ENCODE peak calls at places on chromosomes 1 and 21, in seven cellular contexts. One of them, this sample, is unnamed. For H3K27me3, the result is how much of the 10 kb centered on the place peaks cover.

GRCh38 chr1:224182866-224183590 is at the start of gene DEGS1:
- DNase-seq in brain microvascular endothelial cell: peak
- DNase-seq in neuronal stem cell: peak
- DNase-seq in uterus: peak
- DNase-seq in CD4-positive, alpha-beta memory T cell: peak
- DNase-seq in suprapubic skin: peak
- DNase-seq in left lung: peak
- DNase-seq in this sample: peak

GRCh38 chr1:156945881-156946661 is 25.6 kb downstream of the LRRC71 start:
- DNase-seq in uterus: no peak
- DNase-seq in left lung: no peak
- DNase-seq in CD4-positive, alpha-beta memory T cell: no peak
- DNase-seq in suprapubic skin: no peak
- DNase-seq in brain microvascular endothelial cell: no peak
- DNase-seq in neuronal stem cell: no peak
- DNase-seq in this sample: peak

GRCh38 chr1:31689821-31690220 is 14.0 kb downstream of the COL16A1 start:
- DNase-seq in brain microvascular endothelial cell: peak
- DNase-seq in neuronal stem cell: no peak
- DNase-seq in uterus: no peak
- DNase-seq in CD4-positive, alpha-beta memory T cell: no peak
- DNase-seq in left lung: no peak
- DNase-seq in suprapubic skin: no peak
- DNase-seq in this sample: no peak

GRCh38 chr21:19731251-19731650 is 1267.0 kb upstream of the NCAM2 start:
- DNase-seq in CD4-positive, alpha-beta memory T cell: no peak
- DNase-seq in left lung: no peak
- DNase-seq in uterus: no peak
- DNase-seq in suprapubic skin: no peak
- DNase-seq in brain microvascular endothelial cell: no peak
- DNase-seq in neuronal stem cell: no peak
- DNase-seq in this sample: peak

GRCh38 chr1:69613414-69613813 is 45.7 kb downstream of the LRRC7 start:
- DNase-seq in suprapubic skin: no peak
- DNase-seq in uterus: no peak
- DNase-seq in brain microvascular endothelial cell: no peak
- DNase-seq in left lung: no peak
- DNase-seq in neuronal stem cell: no peak
- DNase-seq in CD4-positive, alpha-beta memory T cell: no peak
- DNase-seq in this sample: no peak

GRCh38 chr21:43602277-43603229 is 56.7 kb downstream of the HSF2BP start:
- DNase-seq in suprapubic skin: no peak
- DNase-seq in neuronal stem cell: no peak
- DNase-seq in CD4-positive, alpha-beta memory T cell: no peak
- DNase-seq in left lung: no peak
- DNase-seq in brain microvascular endothelial cell: no peak
- DNase-seq in uterus: no peak
- DNase-seq in this sample: no peak

GRCh38 chr1:5978452-5978851 is 13.8 kb downstream of the NPHP4 start:
- DNase-seq in CD4-positive, alpha-beta memory T cell: no peak
- DNase-seq in suprapubic skin: no peak
- DNase-seq in left lung: no peak
- DNase-seq in neuronal stem cell: no peak
- DNase-seq in uterus: no peak
- DNase-seq in brain microvascular endothelial cell: no peak
- DNase-seq in this sample: no peak

GRCh38 chr1:167003711-167004110 is 14.6 kb downstream of the MAEL start:
- DNase-seq in suprapubic skin: no peak
- DNase-seq in neuronal stem cell: no peak
- DNase-seq in uterus: no peak
- DNase-seq in left lung: no peak
- DNase-seq in CD4-positive, alpha-beta memory T cell: no peak
- DNase-seq in brain microvascular endothelial cell: no peak
- DNase-seq in this sample: no peak

GRCh38 chr1:63461661-63462230 is 61.3 kb downstream of the ITGB3BP start:
- DNase-seq in suprapubic skin: no peak
- DNase-seq in left lung: no peak
- DNase-seq in brain microvascular endothelial cell: no peak
- DNase-seq in uterus: no peak
- DNase-seq in neuronal stem cell: no peak
- DNase-seq in CD4-positive, alpha-beta memory T cell: no peak
- DNase-seq in this sample: no peak

GRCh38 chr1:67524143-67525052 is 94.2 kb upstream of the SERBP1 start:
- DNase-seq in CD4-positive, alpha-beta memory T cell: no peak
- DNase-seq in uterus: no peak
- DNase-seq in neuronal stem cell: no peak
- DNase-seq in brain microvascular endothelial cell: no peak
- DNase-seq in suprapubic skin: no peak
- DNase-seq in left lung: no peak
- DNase-seq in this sample: no peak

GRCh38 chr1:15742339-15742801 is at the start of gene TMEM82:
- DNase-seq in uterus: no peak
- DNase-seq in brain microvascular endothelial cell: no peak
- DNase-seq in suprapubic skin: no peak
- DNase-seq in left lung: no peak
- DNase-seq in CD4-positive, alpha-beta memory T cell: no peak
- DNase-seq in neuronal stem cell: no peak
- DNase-seq in this sample: peak

GRCh38 chr1:200869376-200869752 is 3.4 kb upstream of the GPR25 start:
- DNase-seq in left lung: no peak
- DNase-seq in uterus: no peak
- DNase-seq in neuronal stem cell: no peak
- DNase-seq in suprapubic skin: no peak
- DNase-seq in brain microvascular endothelial cell: no peak
- DNase-seq in CD4-positive, alpha-beta memory T cell: no peak
- DNase-seq in this sample: no peak

GRCh38 chr1:165854101-165854845 is 26.9 kb downstream of the UCK2 start:
- DNase-seq in brain microvascular endothelial cell: peak
- DNase-seq in suprapubic skin: no peak
- DNase-seq in CD4-positive, alpha-beta memory T cell: no peak
- DNase-seq in neuronal stem cell: no peak
- DNase-seq in uterus: no peak
- DNase-seq in left lung: no peak
- DNase-seq in this sample: no peak

GRCh38 chr1:199685369-199685768 is 342.1 kb upstream of the NR5A2 start:
- DNase-seq in brain microvascular endothelial cell: peak
- DNase-seq in left lung: no peak
- DNase-seq in neuronal stem cell: no peak
- DNase-seq in suprapubic skin: no peak
- DNase-seq in CD4-positive, alpha-beta memory T cell: no peak
- DNase-seq in uterus: no peak
- DNase-seq in this sample: peak

GRCh38 chr1:179087665-179088064 is 5.8 kb downstream of the TOR3A start:
- DNase-seq in neuronal stem cell: no peak
- DNase-seq in brain microvascular endothelial cell: no peak
- DNase-seq in left lung: no peak
- DNase-seq in uterus: no peak
- DNase-seq in CD4-positive, alpha-beta memory T cell: no peak
- DNase-seq in suprapubic skin: no peak
- DNase-seq in this sample: peak

GRCh38 chr1:5706239-5706638 is 286.0 kb downstream of the NPHP4 start:
- DNase-seq in neuronal stem cell: no peak
- DNase-seq in suprapubic skin: no peak
- DNase-seq in uterus: no peak
- DNase-seq in CD4-positive, alpha-beta memory T cell: no peak
- DNase-seq in left lung: peak
- DNase-seq in brain microvascular endothelial cell: no peak
- DNase-seq in this sample: no peak

GRCh38 chr1:117710710-117711109 is 104.9 kb downstream of the TENT5C start:
- DNase-seq in neuronal stem cell: no peak
- DNase-seq in brain microvascular endothelial cell: no peak
- DNase-seq in left lung: no peak
- DNase-seq in CD4-positive, alpha-beta memory T cell: no peak
- DNase-seq in suprapubic skin: no peak
- DNase-seq in uterus: no peak
- DNase-seq in this sample: no peak

DNA sequence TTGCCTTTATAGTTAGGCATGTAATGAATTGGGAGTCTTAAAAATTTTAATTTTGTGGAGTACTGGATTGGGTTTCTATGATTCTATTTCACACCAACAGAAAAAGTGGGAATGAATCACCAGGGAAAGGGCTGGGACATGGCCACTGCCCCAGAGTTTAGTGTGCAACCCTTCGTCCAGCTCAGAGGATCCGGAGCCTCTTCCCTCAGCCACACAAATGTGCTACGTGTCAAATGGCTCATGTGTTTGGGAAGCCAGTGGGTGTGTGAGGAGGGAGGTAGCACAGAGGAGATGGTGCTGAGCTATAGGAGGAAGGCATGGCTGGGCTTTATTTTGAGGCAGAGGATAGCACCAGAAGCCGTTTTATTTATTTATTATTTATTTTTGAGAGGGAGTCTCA is 247.3 kb downstream of the SIPA1L2 start:
- DNase-seq in suprapubic skin: no peak
- DNase-seq in CD4-positive, alpha-beta memory T cell: no peak
- DNase-seq in neuronal stem cell: no peak
- DNase-seq in brain microvascular endothelial cell: no peak
- DNase-seq in left lung: no peak
- DNase-seq in uterus: no peak
- DNase-seq in this sample: no peak
- H3K27me3 ChIP-seq in suprapubic skin: under half
- H3K27me3 ChIP-seq in CD4-positive, alpha-beta memory T cell: under half
- H3K27me3 ChIP-seq in neuronal stem cell: under half
- H3K27me3 ChIP-seq in brain microvascular endothelial cell: under half
- H3K27me3 ChIP-seq in left lung: under half
- H3K27me3 ChIP-seq in uterus: under half
- H3K27me3 ChIP-seq in this sample: under half

GRCh38 chr1:53584446-53585102 is 125.4 kb downstream of the DMRTB1 start:
- DNase-seq in brain microvascular endothelial cell: no peak
- DNase-seq in neuronal stem cell: no peak
- DNase-seq in left lung: no peak
- DNase-seq in CD4-positive, alpha-beta memory T cell: no peak
- DNase-seq in suprapubic skin: peak
- DNase-seq in uterus: peak
- DNase-seq in this sample: no peak

GRCh38 chr1:53582211-53583020 is 123.2 kb downstream of the DMRTB1 start:
- DNase-seq in suprapubic skin: peak
- DNase-seq in CD4-positive, alpha-beta memory T cell: peak
- DNase-seq in left lung: no peak
- DNase-seq in uterus: peak
- DNase-seq in brain microvascular endothelial cell: no peak
- DNase-seq in neuronal stem cell: no peak
- DNase-seq in this sample: peak

GRCh38 chr1:53585116-53585515 is 125.9 kb downstream of the DMRTB1 start:
- DNase-seq in CD4-positive, alpha-beta memory T cell: peak
- DNase-seq in brain microvascular endothelial cell: peak
- DNase-seq in neuronal stem cell: no peak
- DNase-seq in uterus: peak
- DNase-seq in suprapubic skin: peak
- DNase-seq in left lung: no peak
- DNase-seq in this sample: peak

GRCh38 chr1:53583021-53583902 is 124.1 kb downstream of the DMRTB1 start:
- DNase-seq in suprapubic skin: peak
- DNase-seq in left lung: no peak
- DNase-seq in neuronal stem cell: no peak
- DNase-seq in brain microvascular endothelial cell: no peak
- DNase-seq in CD4-positive, alpha-beta memory T cell: no peak
- DNase-seq in uterus: peak
- DNase-seq in this sample: no peak

DNA sequence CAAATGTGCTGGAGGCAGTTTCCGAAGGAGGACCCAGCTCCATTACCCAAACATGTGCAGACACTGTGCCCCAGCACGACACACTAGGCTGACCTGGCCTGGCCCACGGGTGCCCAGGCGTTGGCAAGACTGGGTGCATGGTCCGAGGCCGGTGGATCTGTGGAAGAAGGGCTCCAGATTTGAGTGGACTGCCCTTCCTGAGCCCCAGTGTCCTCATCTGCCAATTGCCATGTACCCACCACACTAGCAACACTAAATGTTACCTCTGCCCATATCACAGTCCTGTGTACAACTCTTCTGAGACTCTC is 124.7 kb downstream of the DMRTB1 start:
- DNase-seq in brain microvascular endothelial cell: no peak
- DNase-seq in neuronal stem cell: no peak
- DNase-seq in uterus: no peak
- DNase-seq in CD4-positive, alpha-beta memory T cell: no peak
- DNase-seq in suprapubic skin: peak
- DNase-seq in left lung: no peak
- DNase-seq in this sample: no peak
- H3K27me3 ChIP-seq in brain microvascular endothelial cell: under half
- H3K27me3 ChIP-seq in neuronal stem cell: under half
- H3K27me3 ChIP-seq in uterus: under half
- H3K27me3 ChIP-seq in CD4-positive, alpha-beta memory T cell: under half
- H3K27me3 ChIP-seq in suprapubic skin: under half
- H3K27me3 ChIP-seq in left lung: under half
- H3K27me3 ChIP-seq in this sample: under half

DNA sequence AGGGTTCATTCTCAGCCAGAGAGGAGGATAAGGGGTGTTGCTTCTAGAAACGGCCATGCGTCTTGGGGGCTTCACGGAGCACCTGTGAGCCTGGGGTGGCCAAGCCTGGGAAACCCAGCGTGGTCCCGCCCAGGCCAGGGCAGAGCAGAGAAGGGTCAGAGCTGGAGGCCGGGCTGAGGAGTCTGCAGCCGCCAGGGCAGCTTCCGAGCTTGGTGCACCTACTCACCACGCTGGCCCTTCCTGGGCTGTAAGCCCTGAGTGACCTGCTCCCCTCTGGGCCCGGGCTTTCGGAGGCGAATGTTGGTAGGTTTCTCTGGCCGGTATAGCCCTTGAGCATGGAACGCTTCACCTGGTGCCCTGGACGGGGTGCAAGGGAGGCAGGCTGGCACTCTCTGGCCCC is 169.8 kb upstream of the ARHGEF16 start:
- DNase-seq in suprapubic skin: no peak
- DNase-seq in CD4-positive, alpha-beta memory T cell: no peak
- DNase-seq in uterus: no peak
- DNase-seq in neuronal stem cell: no peak
- DNase-seq in brain microvascular endothelial cell: no peak
- DNase-seq in left lung: no peak
- DNase-seq in this sample: peak
- H3K27me3 ChIP-seq in suprapubic skin: half or more
- H3K27me3 ChIP-seq in CD4-positive, alpha-beta memory T cell: under half
- H3K27me3 ChIP-seq in uterus: under half
- H3K27me3 ChIP-seq in neuronal stem cell: half or more
- H3K27me3 ChIP-seq in brain microvascular endothelial cell: under half
- H3K27me3 ChIP-seq in left lung: under half
- H3K27me3 ChIP-seq in this sample: under half

DNA sequence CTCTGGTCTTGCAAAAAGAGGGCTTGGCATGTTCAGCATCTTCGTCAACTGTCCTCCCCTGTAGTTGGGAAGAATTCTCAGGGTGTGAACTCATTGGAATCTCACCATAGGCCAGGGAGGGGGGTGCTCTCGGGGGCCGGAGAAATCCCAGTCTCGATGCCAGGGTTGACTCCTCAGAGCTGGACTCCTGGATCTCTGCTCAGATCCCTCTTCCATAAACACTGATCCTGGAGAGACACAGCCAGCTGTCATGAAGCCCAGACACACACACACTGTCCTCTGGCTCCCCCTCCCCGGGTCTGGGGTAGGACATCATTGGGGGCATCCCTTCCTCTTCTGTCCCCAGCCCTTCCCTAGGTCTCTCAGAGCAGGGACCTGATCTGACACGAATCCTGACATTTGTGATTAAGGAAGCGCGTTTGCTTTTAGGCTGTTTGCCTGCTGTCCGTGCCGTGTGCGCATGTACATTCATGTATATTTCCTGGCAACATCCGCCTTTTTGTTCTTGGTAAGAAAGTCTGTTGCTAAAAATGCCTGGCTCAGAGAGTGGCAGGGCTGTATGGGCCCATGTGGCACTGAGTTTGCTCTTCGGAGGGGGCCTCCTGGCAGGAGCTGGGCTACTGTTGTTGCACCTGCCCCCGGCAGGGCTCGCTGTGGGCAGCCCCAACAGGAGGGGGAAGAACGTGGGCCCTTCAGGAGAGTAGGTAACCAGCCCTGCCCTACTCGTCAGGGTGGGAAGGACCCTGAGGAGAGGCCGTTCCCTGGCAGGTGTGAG is 45.4 kb upstream of the SELENON start:
- DNase-seq in brain microvascular endothelial cell: no peak
- DNase-seq in neuronal stem cell: no peak
- DNase-seq in left lung: no peak
- DNase-seq in uterus: no peak
- DNase-seq in CD4-positive, alpha-beta memory T cell: no peak
- DNase-seq in suprapubic skin: no peak
- DNase-seq in this sample: no peak
- H3K27me3 ChIP-seq in brain microvascular endothelial cell: under half
- H3K27me3 ChIP-seq in neuronal stem cell: under half
- H3K27me3 ChIP-seq in left lung: under half
- H3K27me3 ChIP-seq in uterus: under half
- H3K27me3 ChIP-seq in CD4-positive, alpha-beta memory T cell: under half
- H3K27me3 ChIP-seq in suprapubic skin: under half
- H3K27me3 ChIP-seq in this sample: under half

This sample was measured in small intestine.